ENCODE peak calls at places on chromosomes 12 and 14, in nine cellular contexts. S is fibroblast of pulmonary artery; L is NCI-H2107; T is NCI-H1092; P is kidney tubule cell; M is activated CD4-positive, alpha-beta T cell treated with anti-CD3 and anti-CD28 coated beads for 48 hours; J is activated gamma-delta T cell treated with anti-CD3 and anti-CD28 coated beads, Interleukin-2, amount 50 U/mL, for 16 hours; A is HepG2; O is esophagus squamous epithelium. H is an unnamed sample.

GRCh38 chr12:48029811-48030650 is 25.8 kb upstream of the COL2A1 start:
- DNase-seq in A (no peak), J (no peak), M (no peak), T (no peak), S (no peak), L (no peak), P (no peak), O (no peak), H (peak)

GRCh38 chr12:98744692-98745091 is 99.6 kb downstream of the APAF1 start:
- DNase-seq in J (no peak), M (no peak), T (no peak), A (no peak), P (no peak), S (peak), O (no peak), L (no peak), H (no peak)

GRCh38 chr14:90562652-90563051 is 165.8 kb downstream of the CALM1 start:
- DNase-seq in P (no peak), A (no peak), S (no peak), J (no peak), M (no peak), O (no peak), T (no peak), L (no peak), H (no peak)

GRCh38 chr14:59816931-59817330 is 53.6 kb downstream of the RTN1 start:
- DNase-seq in P (no peak), M (no peak), L (no peak), O (no peak), S (no peak), J (no peak), A (no peak), T (no peak), H (no peak)

GRCh38 chr12:108815875-108816594 is 41.3 kb downstream of the SSH1 start:
- DNase-seq in A (no peak), L (no peak), T (no peak), J (no peak), O (no peak), S (peak), M (no peak), P (no peak), H (no peak)

GRCh38 chr12:124861492-124861891 is 2.2 kb downstream of the SCARB1 start:
- DNase-seq in P (no peak), S (peak), J (no peak), A (no peak), O (no peak), M (no peak), T (no peak), L (no peak), H (no peak)

GRCh38 chr12:659090-659683 is 4.1 kb downstream of the NINJ2 start:
- DNase-seq in M (no peak), P (no peak), T (no peak), L (no peak), S (no peak), O (no peak), J (no peak), A (no peak), H (no peak)

GRCh38 chr12:55719371-55719770 is 822 bp upstream of the RDH5 start:
- DNase-seq in L (no peak), M (no peak), P (no peak), O (no peak), T (no peak), J (no peak), A (no peak), S (no peak), H (no peak)

GRCh38 chr12:49885663-49886461 is 17.8 kb downstream of the FAIM2 start:
- DNase-seq in J (no peak), P (no peak), S (no peak), T (no peak), L (no peak), M (no peak), A (peak), O (no peak), H (no peak)

GRCh38 chr12:58537278-58537677 is 383.0 kb downstream of the LRIG3 start:
- DNase-seq in M (no peak), T (no peak), P (peak), J (no peak), L (no peak), A (peak), O (no peak), S (peak), H (no peak)

GRCh38 chr12:54390176-54390667 is 5.7 kb upstream of the ZNF385A start:
- DNase-seq in M (no peak), J (no peak), L (no peak), A (no peak), S (no peak), P (no peak), T (no peak), O (no peak), H (peak)

GRCh38 chr14:85479306-85479705 is 50.6 kb upstream of the FLRT2 start:
- DNase-seq in P (no peak), T (no peak), J (no peak), A (no peak), S (no peak), M (no peak), L (no peak), O (no peak), H (peak)